ENCODE peak calls at places on chromosome 7, in four cellular contexts. One of them, this sample, is unnamed.

GRCh38 chr7:99224263-99224947 is 16.5 kb upstream of the KPNA7 start:
- DNase-seq in neural crest cell: no peak
- DNase-seq in astrocyte of the spinal cord: peak
- DNase-seq in brain microvascular endothelial cell: peak
- DNase-seq in this sample: no peak

GRCh38 chr7:47217570-47218360 is 364.1 kb downstream of the TNS3 start:
- DNase-seq in astrocyte of the spinal cord: no peak
- DNase-seq in neural crest cell: no peak
- DNase-seq in brain microvascular endothelial cell: no peak
- DNase-seq in this sample: no peak

GRCh38 chr7:48298779-48299178 is 127.5 kb downstream of the ABCA13 start:
- DNase-seq in neural crest cell: no peak
- DNase-seq in astrocyte of the spinal cord: peak
- DNase-seq in brain microvascular endothelial cell: peak
- DNase-seq in this sample: no peak

GRCh38 chr7:1413936-1414639 is 45.2 kb downstream of the MICALL2 start:
- DNase-seq in neural crest cell: no peak
- DNase-seq in brain microvascular endothelial cell: no peak
- DNase-seq in astrocyte of the spinal cord: no peak
- DNase-seq in this sample: no peak

GRCh38 chr7:101804087-101804631 is 13.3 kb upstream of the CUX1 start:
- DNase-seq in astrocyte of the spinal cord: no peak
- DNase-seq in neural crest cell: no peak
- DNase-seq in brain microvascular endothelial cell: no peak
- DNase-seq in this sample: no peak

GRCh38 chr7:24812313-24812945 is 55.2 kb upstream of the GSDME start:
- DNase-seq in brain microvascular endothelial cell: no peak
- DNase-seq in astrocyte of the spinal cord: peak
- DNase-seq in neural crest cell: peak
- DNase-seq in this sample: peak

GRCh38 chr7:103573479-103574058 is 127.6 kb upstream of the SLC26A5 start:
- DNase-seq in astrocyte of the spinal cord: peak
- DNase-seq in neural crest cell: no peak
- DNase-seq in brain microvascular endothelial cell: no peak
- DNase-seq in this sample: no peak

GRCh38 chr7:46468753-46469356 is 547.8 kb upstream of the IGFBP3 start:
- DNase-seq in astrocyte of the spinal cord: peak
- DNase-seq in brain microvascular endothelial cell: no peak
- DNase-seq in neural crest cell: peak
- DNase-seq in this sample: no peak

GRCh38 chr7:135718219-135718618 is 9.8 kb downstream of the SLC13A4 start:
- DNase-seq in astrocyte of the spinal cord: no peak
- DNase-seq in neural crest cell: no peak
- DNase-seq in brain microvascular endothelial cell: no peak
- DNase-seq in this sample: no peak

GRCh38 chr7:46059308-46060020 is 138.4 kb upstream of the IGFBP3 start:
- DNase-seq in astrocyte of the spinal cord: no peak
- DNase-seq in brain microvascular endothelial cell: no peak
- DNase-seq in neural crest cell: no peak
- DNase-seq in this sample: no peak

GRCh38 chr7:50266893-50267386 is 37.6 kb upstream of the IKZF1 start:
- DNase-seq in neural crest cell: no peak
- DNase-seq in astrocyte of the spinal cord: no peak
- DNase-seq in brain microvascular endothelial cell: no peak
- DNase-seq in this sample: no peak

GRCh38 chr7:106153891-106154449 is 41.9 kb upstream of the SYPL1 start:
- DNase-seq in astrocyte of the spinal cord: peak
- DNase-seq in neural crest cell: peak
- DNase-seq in brain microvascular endothelial cell: peak
- DNase-seq in this sample: peak

GRCh38 chr7:151157645-151158329 is 9.7 kb downstream of the GBX1 start:
- DNase-seq in neural crest cell: no peak
- DNase-seq in astrocyte of the spinal cord: no peak
- DNase-seq in brain microvascular endothelial cell: peak
- DNase-seq in this sample: no peak

GRCh38 chr7:110307776-110308175 is 783.2 kb upstream of the LRRN3 start:
- DNase-seq in brain microvascular endothelial cell: no peak
- DNase-seq in neural crest cell: no peak
- DNase-seq in astrocyte of the spinal cord: no peak
- DNase-seq in this sample: no peak

GRCh38 chr7:64775289-64775688 is 18.9 kb upstream of the ZNF138 start:
- DNase-seq in brain microvascular endothelial cell: no peak
- DNase-seq in neural crest cell: no peak
- DNase-seq in astrocyte of the spinal cord: no peak
- DNase-seq in this sample: no peak

GRCh38 chr7:43522406-43523156 is 60.3 kb upstream of the STK17A start:
- DNase-seq in neural crest cell: no peak
- DNase-seq in astrocyte of the spinal cord: peak
- DNase-seq in brain microvascular endothelial cell: peak
- DNase-seq in this sample: no peak

GRCh38 chr7:98617051-98617959 is at the start of gene NPTX2:
- DNase-seq in astrocyte of the spinal cord: no peak
- DNase-seq in brain microvascular endothelial cell: no peak
- DNase-seq in neural crest cell: peak
- DNase-seq in this sample: no peak

GRCh38 chr7:259751-260405 is 30.1 kb upstream of the FOXL3 start:
- DNase-seq in astrocyte of the spinal cord: no peak
- DNase-seq in brain microvascular endothelial cell: no peak
- DNase-seq in neural crest cell: no peak
- DNase-seq in this sample: no peak

GRCh38 chr7:7535688-7536087 is at the start of gene COL28A1:
- DNase-seq in astrocyte of the spinal cord: no peak
- DNase-seq in neural crest cell: no peak
- DNase-seq in brain microvascular endothelial cell: no peak
- DNase-seq in this sample: no peak

GRCh38 chr7:2609001-2609411 is 22.8 kb upstream of the TTYH3 start:
- DNase-seq in neural crest cell: peak
- DNase-seq in brain microvascular endothelial cell: no peak
- DNase-seq in astrocyte of the spinal cord: peak
- DNase-seq in this sample: peak

GRCh38 chr7:295155-296154 is 5.5 kb downstream of the FOXL3 start:
- DNase-seq in astrocyte of the spinal cord: no peak
- DNase-seq in neural crest cell: no peak
- DNase-seq in brain microvascular endothelial cell: no peak
- DNase-seq in this sample: peak

GRCh38 chr7:24052572-24053223 is 231.3 kb upstream of the NPY start:
- DNase-seq in astrocyte of the spinal cord: peak
- DNase-seq in neural crest cell: no peak
- DNase-seq in brain microvascular endothelial cell: peak
- DNase-seq in this sample: no peak

GRCh38 chr7:116811768-116812167 is 50.6 kb upstream of the CAPZA2 start:
- DNase-seq in brain microvascular endothelial cell: no peak
- DNase-seq in neural crest cell: no peak
- DNase-seq in astrocyte of the spinal cord: no peak
- DNase-seq in this sample: no peak

GRCh38 chr7:116525913-116526857 is 1.3 kb downstream of the CAV1 start:
- DNase-seq in neural crest cell: peak
- DNase-seq in astrocyte of the spinal cord: peak
- DNase-seq in brain microvascular endothelial cell: peak
- DNase-seq in this sample: peak

GRCh38 chr7:136868496-136869005 is at the start of gene CHRM2:
- DNase-seq in brain microvascular endothelial cell: no peak
- DNase-seq in astrocyte of the spinal cord: peak
- DNase-seq in neural crest cell: peak
- DNase-seq in this sample: no peak

GRCh38 chr7:16001477-16001876 is 315.0 kb upstream of the MEOX2 start:
- DNase-seq in brain microvascular endothelial cell: no peak
- DNase-seq in astrocyte of the spinal cord: no peak
- DNase-seq in neural crest cell: no peak
- DNase-seq in this sample: no peak

GRCh38 chr7:1210321-1210978 is 22.2 kb upstream of the UNCX start:
- DNase-seq in astrocyte of the spinal cord: no peak
- DNase-seq in neural crest cell: no peak
- DNase-seq in brain microvascular endothelial cell: no peak
- DNase-seq in this sample: no peak

GRCh38 chr7:91165846-91166230 is 98.4 kb upstream of the FZD1 start:
- DNase-seq in brain microvascular endothelial cell: no peak
- DNase-seq in neural crest cell: no peak
- DNase-seq in astrocyte of the spinal cord: no peak
- DNase-seq in this sample: no peak

GRCh38 chr7:139648941-139649425 is 125.5 kb downstream of the CLEC2L start:
- DNase-seq in brain microvascular endothelial cell: no peak
- DNase-seq in neural crest cell: no peak
- DNase-seq in astrocyte of the spinal cord: peak
- DNase-seq in this sample: peak

GRCh38 chr7:157442456-157442855 is 105.7 kb downstream of the DNAJB6 start:
- DNase-seq in brain microvascular endothelial cell: no peak
- DNase-seq in astrocyte of the spinal cord: no peak
- DNase-seq in neural crest cell: no peak
- DNase-seq in this sample: no peak

GRCh38 chr7:156780724-156781455 is 112.1 kb downstream of the LMBR1 start:
- DNase-seq in brain microvascular endothelial cell: no peak
- DNase-seq in neural crest cell: no peak
- DNase-seq in astrocyte of the spinal cord: no peak
- DNase-seq in this sample: no peak

GRCh38 chr7:4072161-4072925 is 609.8 kb upstream of the FOXK1 start:
- DNase-seq in brain microvascular endothelial cell: no peak
- DNase-seq in astrocyte of the spinal cord: no peak
- DNase-seq in neural crest cell: no peak
- DNase-seq in this sample: no peak

GRCh38 chr7:4074994-4075393 is 607.1 kb upstream of the FOXK1 start:
- DNase-seq in neural crest cell: no peak
- DNase-seq in brain microvascular endothelial cell: no peak
- DNase-seq in astrocyte of the spinal cord: no peak
- DNase-seq in this sample: no peak

GRCh38 chr7:4073052-4073451 is 609.0 kb upstream of the FOXK1 start:
- DNase-seq in astrocyte of the spinal cord: no peak
- DNase-seq in neural crest cell: no peak
- DNase-seq in brain microvascular endothelial cell: no peak
- DNase-seq in this sample: no peak

GRCh38 chr7:4073750-4074149 is 608.3 kb upstream of the FOXK1 start:
- DNase-seq in brain microvascular endothelial cell: no peak
- DNase-seq in astrocyte of the spinal cord: no peak
- DNase-seq in neural crest cell: no peak
- DNase-seq in this sample: no peak

GRCh38 chr7:4074407-4074806 is 607.7 kb upstream of the FOXK1 start:
- DNase-seq in neural crest cell: no peak
- DNase-seq in brain microvascular endothelial cell: no peak
- DNase-seq in astrocyte of the spinal cord: no peak
- DNase-seq in this sample: no peak
- TF ChIP-seq CTCF in neural crest cell: no peak
- TF ChIP-seq CTCF in brain microvascular endothelial cell: no peak
- TF ChIP-seq CTCF in astrocyte of the spinal cord: no peak
- TF ChIP-seq CTCF in this sample: no peak

DNA sequence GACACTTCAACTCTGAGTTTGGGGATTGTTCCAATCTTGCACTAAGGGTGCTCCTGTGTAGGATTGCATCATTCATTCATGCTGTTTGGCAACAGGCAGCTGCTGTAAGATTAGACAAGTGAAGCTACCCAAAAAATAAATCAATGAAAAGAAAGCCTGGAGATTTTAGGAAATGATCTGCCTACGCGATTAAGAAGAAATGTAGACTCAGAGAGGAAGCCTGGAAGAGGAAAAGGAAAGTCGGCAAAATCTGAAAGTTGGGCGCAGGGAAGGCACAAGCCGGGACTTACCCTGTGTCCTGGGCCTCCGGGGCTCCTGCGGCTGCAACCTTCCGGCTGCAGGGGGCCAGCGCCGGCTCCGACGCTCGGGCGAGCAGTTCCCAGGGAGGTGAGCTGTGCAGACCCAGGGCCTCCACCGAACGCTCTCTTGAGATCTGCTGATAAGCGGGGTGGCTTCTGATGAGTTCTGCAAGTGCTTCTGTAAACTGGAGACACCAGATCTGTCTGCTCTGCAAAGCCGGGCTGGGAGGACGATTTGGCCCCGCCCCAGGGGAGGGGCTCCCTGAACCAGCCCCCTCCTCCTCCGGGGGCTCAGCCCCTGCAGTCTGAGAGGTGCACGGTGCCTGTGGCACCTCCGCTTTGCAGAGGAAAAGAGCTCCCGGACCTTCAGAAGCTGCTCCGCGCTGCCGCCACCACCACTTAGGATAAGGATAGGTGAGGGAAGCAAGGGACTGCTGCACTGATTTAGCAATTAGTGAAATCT is 17.4 kb downstream of the PSPH start:
- DNase-seq in astrocyte of the spinal cord: peak
- DNase-seq in neural crest cell: peak
- DNase-seq in brain microvascular endothelial cell: peak
- DNase-seq in this sample: no peak
- TF ChIP-seq CTCF in astrocyte of the spinal cord: peak
- TF ChIP-seq CTCF in neural crest cell: peak
- TF ChIP-seq CTCF in brain microvascular endothelial cell: peak
- TF ChIP-seq CTCF in this sample: peak

GRCh38 chr7:148232784-148233183 is 357.8 kb upstream of the C7orf33 start:
- DNase-seq in neural crest cell: no peak
- DNase-seq in brain microvascular endothelial cell: no peak
- DNase-seq in astrocyte of the spinal cord: no peak
- DNase-seq in this sample: no peak
- TF ChIP-seq CTCF in neural crest cell: no peak
- TF ChIP-seq CTCF in brain microvascular endothelial cell: no peak
- TF ChIP-seq CTCF in astrocyte of the spinal cord: no peak
- TF ChIP-seq CTCF in this sample: no peak

DNA sequence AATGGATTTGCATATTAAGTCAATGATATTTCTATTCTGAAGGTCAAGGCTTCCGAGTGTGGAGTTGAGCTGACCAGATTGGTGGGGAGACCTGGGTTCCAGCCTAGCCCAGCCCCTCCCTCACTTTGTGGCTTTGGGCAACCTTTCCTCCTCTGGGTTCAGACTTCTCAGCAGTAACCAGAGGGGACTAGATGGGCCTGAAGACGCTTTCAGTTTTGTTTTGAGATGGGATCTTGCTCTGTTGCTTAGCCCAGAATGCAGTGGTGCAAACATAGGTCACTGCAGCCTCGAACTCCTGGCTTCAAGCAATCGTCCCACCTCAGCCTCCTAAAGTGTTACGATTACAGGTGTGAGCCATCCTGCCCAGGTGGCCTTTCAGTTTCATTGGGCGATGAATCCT is 68.1 kb upstream of the LEP start:
- DNase-seq in neural crest cell: no peak
- DNase-seq in brain microvascular endothelial cell: no peak
- DNase-seq in astrocyte of the spinal cord: no peak
- DNase-seq in this sample: peak
- TF ChIP-seq CTCF in neural crest cell: no peak
- TF ChIP-seq CTCF in brain microvascular endothelial cell: no peak
- TF ChIP-seq CTCF in astrocyte of the spinal cord: no peak
- TF ChIP-seq CTCF in this sample: no peak

DNA sequence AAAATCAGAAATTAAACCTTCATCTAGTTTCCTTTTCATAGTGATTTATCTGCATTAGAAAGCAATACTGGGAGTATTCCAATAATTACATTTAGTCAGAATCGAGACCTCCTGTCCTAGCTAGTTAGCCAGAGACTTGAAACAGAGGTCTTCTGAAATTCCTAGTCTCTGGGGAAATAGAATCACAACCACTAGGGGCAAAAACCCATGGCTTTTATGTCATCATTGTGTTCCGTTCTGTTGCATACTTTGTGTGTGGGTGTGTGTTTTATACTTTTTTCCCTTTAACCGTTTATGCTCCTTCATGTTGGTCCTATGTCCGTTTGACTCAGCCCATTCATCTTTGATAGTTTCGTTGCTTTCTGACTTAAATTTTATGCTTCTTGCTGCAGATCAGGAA is 79.8 kb downstream of the RALA start:
- DNase-seq in neural crest cell: no peak
- DNase-seq in brain microvascular endothelial cell: peak
- DNase-seq in astrocyte of the spinal cord: no peak
- DNase-seq in this sample: no peak
- TF ChIP-seq CTCF in neural crest cell: peak
- TF ChIP-seq CTCF in brain microvascular endothelial cell: peak
- TF ChIP-seq CTCF in astrocyte of the spinal cord: peak
- TF ChIP-seq CTCF in this sample: no peak

This sample was measured in CD14-positive monocyte.